ENCODE peak calls at places on chromosomes 12 and 14, in five cellular contexts. L is fibroblast of lung, P is left ventricle myocardium superior, U is EH, Z is ureter. G is an unnamed sample.

GRCh38 chr12:68200854-68201253 is 24.8 kb downstream of the IL26 start:
- DNase-seq in L (peak; percentile 84), P (no peak), U (peak; percentile 73), Z (no peak), G (no peak)

GRCh38 chr12:79635676-79636075 is 55.1 kb downstream of the PAWR start:
- DNase-seq in L (no peak), P (no peak), U (peak; percentile 40), Z (no peak), G (no peak)

GRCh38 chr14:102525213-102526143 is 15.9 kb upstream of the ANKRD9 start:
- DNase-seq in L (peak; percentile 67), P (no peak), U (peak; percentile 75), Z (peak; percentile 72), G (no peak)

GRCh38 chr12:63163542-63163941 is 12.5 kb upstream of the AVPR1A start:
- DNase-seq in L (no peak), P (no peak), U (peak; percentile 14), Z (no peak), G (no peak)

GRCh38 chr14:65993103-65993502 is 493.1 kb upstream of the CCDC196 start:
- DNase-seq in L (no peak), P (no peak), U (no peak), Z (no peak), G (no peak)

GRCh38 chr12:101592931-101593330 is 1.8 kb upstream of the MYBPC1 start:
- DNase-seq in L (peak; percentile 31), P (no peak), U (no peak), Z (no peak), G (no peak)

GRCh38 chr14:47207636-47208035 is 467.8 kb downstream of the MDGA2 start:
- DNase-seq in L (peak; percentile 9), P (no peak), U (no peak), Z (no peak), G (no peak)

GRCh38 chr12:3456809-3457208 is 34.2 kb upstream of the PRMT8 start:
- DNase-seq in L (no peak), P (no peak), U (no peak), Z (no peak), G (no peak)